ENCODE peak calls at places on chromosomes 4 and X, in five cellular contexts. S is SK-N-SH, B is K562, U is HepG2, C is GM12878. A is an unnamed sample. For H3K4me1, the result is how much of the 10 kb centered on the place peaks cover.

GRCh38 chr4:94015956-94016355 is 187.4 kb downstream of the ATOH1 start:
- DNase-seq in C (no peak), B (no peak), S (no peak), U (no peak), A (no peak)

GRCh38 chrX:40964633-40965586 is 120.3 kb upstream of the USP9X start:
- DNase-seq in B (peak), U (no peak), S (no peak), C (no peak), A (no peak)

GRCh38 chr4:26619784-26620183 is 35.9 kb downstream of the TBC1D19 start:
- DNase-seq in B (no peak), U (no peak), C (no peak), S (no peak), A (peak)

GRCh38 chrX:47581731-47582647 is at the start of gene TIMP1:
- DNase-seq in C (peak), B (peak), U (peak), S (peak), A (peak)

GRCh38 chrX:39811391-39811790 is 286.4 kb downstream of the BCOR start:
- DNase-seq in S (no peak), U (no peak), B (no peak), C (no peak), A (no peak)

GRCh38 chrX:19810809-19811208 is 76.6 kb downstream of the SH3KBP1 start:
- DNase-seq in C (no peak), B (no peak), S (no peak), U (peak), A (peak)

GRCh38 chrX:66731398-66731797 is 92.5 kb upstream of the EDA2R start:
- DNase-seq in U (peak), B (peak), C (peak), S (peak), A (peak)

GRCh38 chrX:138775501-138775900 is 64.0 kb upstream of the FGF13 start:
- DNase-seq in B (peak), S (peak), U (peak), C (no peak), A (peak)

GRCh38 chr4:101856149-101856548 is 65.6 kb downstream of the BANK1 start:
- DNase-seq in U (no peak), C (no peak), B (no peak), S (no peak), A (no peak)

GRCh38 chrX:103823591-103823990 is 8.5 kb downstream of the RAB9B start:
- DNase-seq in U (no peak), C (no peak), B (no peak), S (no peak), A (peak)

GRCh38 chrX:110846071-110846470 is 50.5 kb upstream of the CHRDL1 start:
- DNase-seq in U (no peak), S (no peak), C (no peak), B (no peak), A (no peak)

GRCh38 chr4:123406862-123407261 is 10.3 kb downstream of the SPRY1 start:
- DNase-seq in B (no peak), C (no peak), U (no peak), S (no peak), A (no peak)

GRCh38 chrX:110853610-110854009 is 58.0 kb upstream of the CHRDL1 start:
- DNase-seq in S (peak), C (no peak), B (peak), U (no peak), A (no peak)

GRCh38 chrX:136643243-136643642 is 4.7 kb upstream of the CD40LG start:
- DNase-seq in S (no peak), U (no peak), B (no peak), C (no peak), A (no peak)

GRCh38 chr4:173413043-173413442 is 14.1 kb upstream of the SCRG1 start:
- DNase-seq in B (no peak), C (no peak), U (no peak), S (no peak), A (peak)

GRCh38 chr4:6188687-6189305 is 11.6 kb downstream of the JAKMIP1 start:
- DNase-seq in C (no peak), B (no peak), U (no peak), S (peak), A (no peak)

GRCh38 chrX:17635231-17635630 is 102.1 kb upstream of the SCML1 start:
- DNase-seq in U (no peak), C (no peak), S (no peak), B (no peak), A (peak)

GRCh38 chr4:177339794-177340374 is 30.2 kb downstream of the NEIL3 start:
- DNase-seq in S (peak), C (peak), U (peak), B (peak), A (peak)

GRCh38 chr4:187603093-187603395 is 392.5 kb upstream of the ZFP42 start:
- DNase-seq in U (no peak), C (no peak), S (no peak), B (no peak), A (peak)

GRCh38 chr4:110012917-110013316 is 100.2 kb downstream of the EGF start:
- DNase-seq in B (no peak), S (no peak), U (no peak), C (no peak), A (no peak)

GRCh38 chr4:1767058-1767769 is 25.9 kb upstream of the FGFR3 start:
- DNase-seq in B (peak), C (no peak), S (peak), U (no peak), A (peak)

GRCh38 chr4:144565558-144566195 is 80.3 kb upstream of the HHIP start:
- DNase-seq in B (no peak), S (no peak), C (no peak), U (no peak), A (peak)

GRCh38 chr4:78409612-78410202 is 141.9 kb upstream of the ANXA3 start:
- DNase-seq in B (no peak), U (no peak), S (no peak), C (no peak), A (no peak)

GRCh38 chr4:118337954-118338353 is 14.8 kb downstream of the PRSS12 start:
- DNase-seq in U (no peak), C (no peak), B (no peak), S (no peak), A (peak)

GRCh38 chr4:749771-750666 is 44.4 kb downstream of the PCGF3 start:
- DNase-seq in C (no peak), B (no peak), U (no peak), S (no peak), A (peak)

GRCh38 chr4:128249787-128250668 is 37.6 kb downstream of the PGRMC2 start:
- DNase-seq in C (no peak), B (no peak), U (no peak), S (no peak), A (no peak)

DNA sequence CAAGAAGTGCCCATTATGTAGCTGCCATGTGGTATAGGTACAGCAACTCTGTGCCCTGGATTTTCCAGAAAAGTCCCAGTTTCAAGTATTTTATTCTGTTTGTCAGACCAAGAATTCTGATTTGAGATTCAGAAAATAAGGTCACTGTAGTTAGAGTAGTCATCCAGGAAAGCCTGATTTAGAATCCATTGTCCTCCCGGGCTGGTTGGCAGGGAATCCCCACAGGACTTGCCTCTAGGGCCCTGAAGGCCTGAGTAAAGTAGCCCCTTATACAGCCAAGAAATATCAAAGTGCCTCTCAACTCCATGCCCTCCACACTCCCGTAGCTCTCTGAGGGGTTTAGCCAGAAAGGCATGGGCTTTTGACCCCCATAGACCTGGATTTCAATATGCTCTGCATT is 36.3 kb downstream of the RTL5 start:
- DNase-seq in C (no peak), U (no peak), B (no peak), S (no peak), A (no peak)
- H3K4me1 ChIP-seq in C (under half), U (under half), B (under half), S (under half), A (under half)

GRCh38 chr4:40998680-40999358 is 215.5 kb downstream of the APBB2 start:
- DNase-seq in C (no peak), S (no peak), U (no peak), B (no peak), A (peak)
- H3K9ac ChIP-seq in C (no peak), S (no peak), U (no peak), B (no peak), A (no peak)

GRCh38 chrX:101744085-101744484 is 84.4 kb upstream of the ARMCX2 start:
- DNase-seq in C (no peak), B (no peak), S (no peak), U (no peak), A (no peak)
- TF ChIP-seq MXI1 in C (no peak), B (no peak), S (no peak), U (no peak), A (no peak)

GRCh38 chr4:185020293-185020808 is 2.1 kb downstream of the HELT start:
- DNase-seq in C (no peak), U (no peak), B (no peak), S (peak), A (no peak)

GRCh38 chr4:185020863-185021761 is 2.8 kb downstream of the HELT start:
- DNase-seq in S (no peak), U (no peak), B (no peak), C (no peak), A (no peak)

GRCh38 chr4:185019451-185020292 is 1.4 kb downstream of the HELT start:
- DNase-seq in U (no peak), C (no peak), S (peak), B (no peak), A (no peak)

GRCh38 chr4:185018834-185019450 is 652 bp downstream of the HELT start:
- DNase-seq in C (no peak), S (peak), B (no peak), U (no peak), A (no peak)

DNA sequence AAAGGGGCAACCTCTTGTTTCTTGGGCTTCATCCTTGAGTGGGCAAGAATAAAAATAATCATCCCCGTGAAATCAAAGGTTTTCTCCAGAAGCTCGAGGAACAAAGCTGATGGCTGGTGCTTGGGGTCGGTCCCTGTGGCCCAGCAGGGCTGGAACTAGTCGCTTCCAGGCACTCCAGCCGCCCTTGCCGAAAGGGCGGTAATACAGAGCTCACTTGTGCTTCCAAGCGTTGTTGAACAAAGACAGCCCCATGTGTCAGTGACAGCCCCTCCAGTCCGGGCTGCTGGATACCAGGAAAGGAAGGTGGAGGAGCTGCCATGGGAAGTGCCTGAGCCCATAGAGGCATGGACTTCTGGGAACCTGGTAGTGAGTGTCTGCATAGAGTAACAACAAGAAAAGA is 5.2 kb downstream of the HELT start:
- DNase-seq in C (no peak), B (no peak), U (no peak), S (no peak), A (no peak)
- H3K4me1 ChIP-seq in C (under half), B (under half), U (under half), S (under half), A (under half)

GRCh38 chr4:175418511-175418910 is 393.6 kb downstream of the GPM6A start:
- DNase-seq in U (no peak), C (no peak), B (no peak), S (no peak), A (no peak)
- H3K9ac ChIP-seq in U (no peak), C (no peak), B (no peak), S (peak), A (no peak)

DNA sequence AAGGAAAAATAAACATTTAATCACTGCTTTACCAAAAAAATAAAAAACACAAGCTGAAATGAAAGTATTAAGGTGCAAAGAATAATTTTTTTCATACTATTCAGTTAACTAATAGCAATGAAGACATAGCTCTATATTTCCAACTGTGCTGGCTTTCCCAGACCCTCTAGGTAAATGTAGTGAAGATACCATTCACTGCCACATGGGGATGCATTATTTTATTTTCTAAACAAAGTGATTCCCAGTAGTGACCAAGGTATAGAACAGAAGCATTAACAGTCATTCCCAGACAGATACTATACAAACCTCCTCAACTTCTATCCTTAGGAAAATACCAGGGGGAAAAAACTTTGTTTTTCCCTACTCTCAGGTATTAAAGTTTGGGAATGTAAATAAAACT is 39.4 kb downstream of the ANTXR2 start:
- DNase-seq in B (no peak), U (no peak), C (no peak), S (no peak), A (no peak)
- TF ChIP-seq MXI1 in B (no peak), U (no peak), C (no peak), S (no peak), A (no peak)

DNA sequence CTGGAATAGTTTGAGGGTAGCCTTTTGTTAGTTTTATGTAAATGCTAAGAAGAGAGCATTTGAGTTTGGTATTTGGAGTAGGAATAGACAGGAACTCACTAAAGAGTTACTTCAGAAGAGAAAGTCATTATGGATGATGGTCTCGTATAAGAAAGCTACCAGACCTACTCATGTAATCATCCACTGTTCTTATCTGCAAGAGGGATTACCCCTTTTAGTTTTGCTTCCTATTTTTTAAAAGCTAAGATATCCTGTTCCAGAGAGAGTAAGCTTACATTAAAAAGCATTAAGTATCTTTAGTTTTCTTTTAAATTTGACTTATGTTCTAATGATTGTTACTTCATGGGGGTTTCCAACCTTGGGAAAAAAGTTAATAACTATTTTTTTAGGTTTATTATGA is 12.5 kb upstream of the ART3 start:
- DNase-seq in B (no peak), U (no peak), C (no peak), S (no peak), A (no peak)
- H3K4me1 ChIP-seq in B (under half), U (under half), C (under half), S (under half), A (under half)

GRCh38 chrX:43703211-43703791 is 47.2 kb downstream of the MAOA start:
- DNase-seq in C (no peak), U (peak), B (no peak), S (no peak), A (peak)

GRCh38 chrX:43702079-43702524 is 46.0 kb downstream of the MAOA start:
- DNase-seq in B (no peak), S (no peak), U (peak), C (no peak), A (no peak)

GRCh38 chrX:43706786-43707185 is 50.7 kb downstream of the MAOA start:
- DNase-seq in U (no peak), C (no peak), S (no peak), B (no peak), A (no peak)

GRCh38 chrX:43702660-43703059 is 46.6 kb downstream of the MAOA start:
- DNase-seq in S (no peak), B (no peak), C (no peak), U (peak), A (no peak)

GRCh38 chrX:43707812-43708548 is 51.9 kb downstream of the MAOA start:
- DNase-seq in U (no peak), B (no peak), C (no peak), S (no peak), A (no peak)
- H3K9ac ChIP-seq in U (no peak), B (no peak), C (no peak), S (no peak), A (no peak)

GRCh38 chr4:107876096-107876495 is 51.4 kb downstream of the SGMS2 start:
- DNase-seq in S (no peak), C (no peak), B (no peak), U (no peak), A (no peak)

GRCh38 chr4:107870236-107870635 is 45.5 kb downstream of the SGMS2 start:
- DNase-seq in C (no peak), S (no peak), U (no peak), B (no peak), A (no peak)

GRCh38 chr4:107866726-107867125 is 42.0 kb downstream of the SGMS2 start:
- DNase-seq in C (no peak), B (no peak), U (no peak), S (no peak), A (no peak)

DNA sequence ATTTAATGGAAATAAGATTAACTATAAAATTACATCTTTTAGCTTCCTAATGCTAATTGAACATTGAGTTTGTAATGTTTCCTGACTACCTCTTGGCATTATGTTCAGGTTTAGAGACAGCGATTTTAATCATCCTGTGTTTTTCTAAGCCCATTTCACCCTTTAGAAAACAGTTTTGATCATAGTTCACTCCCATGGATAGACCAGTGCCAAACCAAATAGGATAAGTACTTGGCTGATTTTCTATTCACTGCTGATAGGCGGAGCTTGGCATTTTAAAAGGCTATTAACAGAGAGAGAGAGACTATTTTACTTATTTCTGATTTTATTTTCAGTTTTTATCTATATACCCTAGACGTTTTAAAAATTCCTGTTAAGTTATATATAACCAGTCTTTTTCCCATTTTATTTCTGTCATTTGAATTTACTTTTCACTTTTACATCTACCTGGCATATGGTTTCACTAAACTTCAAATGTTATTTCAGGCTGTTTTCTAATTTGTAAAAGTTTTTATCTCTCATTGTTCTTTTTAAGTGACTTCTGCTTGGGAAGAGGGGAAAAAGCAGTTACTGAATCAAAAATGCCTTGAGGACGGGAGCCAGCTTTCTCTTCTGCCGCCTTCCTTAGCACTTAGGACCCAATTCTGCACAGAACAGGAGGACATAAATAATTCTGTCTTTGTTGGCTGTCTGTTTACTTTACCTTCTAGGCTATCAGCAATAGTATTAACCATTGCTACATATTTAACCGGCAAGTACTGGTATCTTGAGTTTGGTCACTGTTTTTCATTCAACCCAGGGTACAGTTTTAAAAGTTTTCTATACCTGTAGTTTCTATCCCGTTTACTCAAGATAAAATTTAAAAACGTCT is 46.4 kb downstream of the SGMS2 start:
- DNase-seq in S (no peak), B (no peak), U (peak), C (no peak), A (no peak)
- TF ChIP-seq MXI1 in S (no peak), B (no peak), U (no peak), C (no peak), A (no peak)

A was measured in IMR-90.